ENCODE peak calls at places on chromosomes 3 and 15, in four cellular contexts. Z is aorta, X is IMR-90, K is neuronal stem cell. E is an unnamed sample.

GRCh38 chr15:57554821-57555185 is 36.9 kb upstream of the MYZAP start:
- DNase-seq in X (no peak), Z (no peak), K (no peak), E (no peak)

GRCh38 chr15:40308844-40309189 is 1.1 kb upstream of the PLCB2 start:
- DNase-seq in K (no peak), Z (peak), X (no peak), E (no peak)

GRCh38 chr3:79490165-79491028 is 277.4 kb downstream of the ROBO1 start:
- DNase-seq in K (peak), Z (peak), X (peak), E (peak)

GRCh38 chr3:8713901-8714759 is 19.5 kb upstream of the CAV3 start:
- DNase-seq in Z (no peak), X (no peak), K (no peak), E (no peak)

GRCh38 chr15:90264649-90265048 is 823 bp upstream of the NGRN start:
- DNase-seq in X (no peak), Z (no peak), K (no peak), E (no peak)

GRCh38 chr3:20023663-20024417 is 11.8 kb upstream of the PP2D1 start:
- DNase-seq in K (no peak), X (no peak), Z (peak), E (no peak)

GRCh38 chr15:72758195-72758594 is 25.4 kb downstream of the ADPGK start:
- DNase-seq in X (peak), Z (no peak), K (no peak), E (peak)

GRCh38 chr3:127728417-127728816 is 55.7 kb downstream of the ABTB1 start:
- DNase-seq in Z (no peak), X (peak), K (no peak), E (no peak)

GRCh38 chr3:48015451-48016182 is 599 bp downstream of the MAP4 start:
- DNase-seq in K (no peak), Z (no peak), X (peak), E (no peak)

GRCh38 chr3:180571831-180572578 is 30.0 kb upstream of the TTC14 start:
- DNase-seq in Z (no peak), X (no peak), K (no peak), E (no peak)

GRCh38 chr3:191065183-191065805 is 133.7 kb upstream of the OSTN start:
- DNase-seq in Z (no peak), K (no peak), X (peak), E (no peak)

DNA sequence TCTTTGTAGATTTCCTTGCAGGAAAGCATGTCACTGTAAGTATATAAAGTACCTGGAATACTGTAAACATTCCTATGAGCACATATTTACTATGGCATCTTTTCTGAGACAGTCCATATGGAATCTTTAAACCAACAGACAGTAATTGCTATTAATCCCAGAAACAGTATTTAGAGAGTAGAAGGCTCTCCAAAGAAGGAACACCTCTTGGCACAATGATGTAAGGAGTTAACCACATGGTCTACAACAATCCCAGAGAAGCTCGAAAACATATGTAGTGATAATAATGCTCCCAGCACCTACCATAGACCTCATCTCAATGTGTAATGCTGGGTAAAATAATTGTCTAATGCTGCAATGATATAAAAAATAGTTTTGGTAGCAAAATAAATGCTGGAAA is 95.8 kb upstream of the IL12A start:
- DNase-seq in K (no peak), X (no peak), Z (no peak), E (no peak)
- H3K27ac ChIP-seq in K (no peak), X (no peak), Z (no peak), E (no peak)

DNA sequence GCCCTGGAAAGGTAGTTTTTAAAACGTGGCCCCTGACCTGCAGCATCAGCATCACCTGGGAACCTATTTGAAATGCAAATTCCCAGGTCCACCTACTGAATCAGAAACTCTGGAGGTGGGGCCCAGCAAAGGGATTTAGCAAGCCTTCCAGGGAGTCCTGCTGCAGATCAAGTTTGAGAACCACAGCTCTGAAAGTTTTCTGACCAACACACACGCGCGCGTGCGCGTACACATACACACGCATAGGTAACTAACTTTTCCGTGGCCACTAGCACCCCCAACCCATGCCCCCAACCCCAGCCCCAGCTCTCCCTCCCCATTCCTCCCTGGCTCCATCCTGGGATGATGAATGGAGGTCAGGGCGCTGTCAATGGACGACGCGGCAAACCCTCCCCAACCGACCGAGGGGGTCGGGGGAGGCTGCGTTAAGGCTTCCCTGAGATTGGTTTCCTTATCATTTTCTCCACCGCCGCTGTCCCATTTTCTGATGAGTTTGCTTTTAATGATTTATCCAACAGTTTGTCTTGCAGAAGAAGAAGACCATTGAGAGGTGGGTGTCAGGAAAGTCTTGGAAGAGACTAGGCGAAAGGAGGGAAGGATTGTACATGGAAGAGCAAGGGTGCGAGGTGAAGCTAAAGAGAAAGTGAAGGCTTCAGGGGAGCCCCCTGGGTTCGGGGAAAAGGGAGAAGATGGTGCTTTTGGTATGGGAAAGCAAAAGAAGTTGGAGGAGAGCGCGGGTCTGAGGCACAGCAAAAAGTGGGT is 568 bp upstream of the BOC start:
- DNase-seq in X (no peak), Z (no peak), K (no peak), E (no peak)
- H3K27ac ChIP-seq in X (peak), Z (no peak), K (peak), E (no peak)

DNA sequence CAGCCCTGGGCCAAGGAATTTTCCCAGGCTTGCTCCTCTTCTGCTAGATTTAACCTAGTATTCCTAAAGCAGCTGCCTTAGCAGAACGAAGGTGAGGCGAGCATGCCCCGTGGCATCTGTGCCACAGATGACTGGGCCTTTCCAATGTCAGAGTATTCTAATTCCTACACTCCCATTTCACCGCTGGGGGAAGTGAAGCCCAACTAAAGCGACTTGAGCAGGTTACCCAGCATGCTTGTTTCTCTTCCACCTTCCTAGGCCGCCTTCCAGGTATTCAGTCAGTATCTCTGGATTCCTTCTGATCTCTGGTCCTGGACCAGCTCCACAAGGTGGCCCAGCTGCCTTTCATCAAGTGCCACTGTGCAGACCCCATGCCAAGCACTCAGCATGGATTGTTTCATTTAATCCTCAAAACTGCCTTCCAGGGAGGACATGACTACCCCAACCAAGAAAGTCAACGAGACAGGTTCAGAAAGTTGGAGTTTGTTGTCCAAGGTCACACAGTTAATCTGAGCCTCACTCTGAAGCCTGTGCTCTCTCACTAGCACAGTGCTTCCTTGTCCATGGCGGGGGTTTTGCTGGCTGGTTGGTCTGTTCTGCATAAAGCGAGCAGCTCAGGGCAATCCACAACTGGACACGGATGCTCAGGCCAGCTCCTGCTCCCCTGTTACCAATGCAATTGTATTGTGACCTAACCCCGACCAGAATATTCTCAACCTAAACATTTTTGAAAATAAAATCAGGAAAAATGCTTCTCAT is 15.1 kb downstream of the MYO5C start:
- DNase-seq in K (no peak), X (no peak), Z (no peak), E (no peak)
- H3K27ac ChIP-seq in K (no peak), X (no peak), Z (no peak), E (no peak)

DNA sequence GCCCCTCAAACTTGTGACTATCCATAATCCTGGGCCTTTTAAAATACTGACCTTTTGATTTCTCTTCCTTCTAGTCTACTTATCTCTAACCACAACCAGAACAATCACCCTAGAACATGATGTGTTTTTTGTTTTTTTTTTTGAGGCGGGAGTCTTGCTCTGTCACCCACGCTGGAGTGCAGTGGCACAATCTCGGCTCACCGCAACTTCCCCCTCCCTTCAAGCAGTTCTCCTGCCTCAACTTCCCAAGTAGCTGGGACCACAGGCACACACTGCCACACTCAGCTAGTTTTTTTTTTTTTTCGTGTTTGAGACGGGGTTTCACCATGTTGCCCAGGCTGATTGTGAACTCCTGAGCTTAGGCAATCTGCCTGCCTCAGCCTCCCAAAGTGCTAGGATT is 25.1 kb downstream of the VPS39 start:
- DNase-seq in Z (no peak), X (no peak), K (no peak), E (no peak)
- H3K27ac ChIP-seq in Z (no peak), X (no peak), K (no peak), E (no peak)

GRCh38 chr15:63391669-63392354 is 10.2 kb upstream of the CA12 start:
- DNase-seq in K (no peak), X (no peak), Z (no peak), E (no peak)

GRCh38 chr15:63398456-63398855 is 16.8 kb upstream of the CA12 start:
- DNase-seq in X (no peak), Z (no peak), K (no peak), E (no peak)

GRCh38 chr15:63396546-63396939 is 14.9 kb upstream of the CA12 start:
- DNase-seq in X (peak), Z (no peak), K (no peak), E (no peak)

GRCh38 chr15:63392355-63393009 is 10.8 kb upstream of the CA12 start:
- DNase-seq in K (no peak), X (no peak), Z (no peak), E (no peak)

DNA sequence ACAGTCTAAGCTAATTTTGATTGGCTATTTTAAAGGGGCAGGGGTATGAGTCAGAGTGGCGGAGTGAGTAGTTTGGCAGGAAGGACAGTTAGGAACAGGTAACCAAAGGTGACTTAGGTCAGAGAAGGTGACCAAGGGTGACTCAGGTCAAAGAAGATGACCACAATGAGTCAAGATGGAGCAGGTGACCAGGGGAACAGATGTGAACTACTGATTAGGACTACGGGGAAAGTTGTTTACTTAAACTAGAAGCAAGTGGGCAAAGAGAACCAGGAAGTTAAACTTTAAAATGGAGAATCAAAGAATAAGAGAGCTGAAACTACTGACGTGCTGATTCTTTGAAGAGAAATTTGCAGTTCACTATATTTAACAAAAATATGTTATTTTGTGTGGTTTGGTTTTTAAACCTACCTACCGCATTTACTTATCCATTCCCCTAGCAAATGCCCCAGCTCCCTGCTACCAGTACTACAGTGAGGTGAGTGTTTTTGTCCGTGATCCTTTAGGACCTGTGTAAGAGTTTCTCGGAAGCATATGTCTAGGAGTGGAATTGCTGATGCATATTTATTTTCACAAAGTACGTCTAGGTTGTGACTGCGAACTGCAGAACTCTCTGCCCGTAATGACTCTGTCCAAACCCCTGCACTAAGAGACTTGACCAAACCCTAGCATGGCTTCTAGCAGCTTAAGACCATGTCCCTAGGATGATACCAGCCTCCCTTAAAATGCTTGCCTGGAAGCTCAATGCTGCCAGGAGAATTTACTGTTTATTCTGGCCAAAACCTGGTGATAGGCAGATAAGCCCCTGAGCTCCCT is 14.3 kb upstream of the CA12 start:
- DNase-seq in Z (no peak), X (no peak), K (no peak), E (no peak)
- H3K27ac ChIP-seq in Z (no peak), X (no peak), K (no peak), E (no peak)

GRCh38 chr3:129591932-129592331 is 14.5 kb downstream of the PLXND1 start:
- DNase-seq in X (no peak), Z (no peak), K (no peak), E (no peak)
- H3K27ac ChIP-seq in X (no peak), Z (no peak), K (no peak), E (no peak)

GRCh38 chr3:52536369-52537164 is at the start of gene UQCC5:
- DNase-seq in Z (peak), K (peak), X (peak), E (peak)

GRCh38 chr3:52534281-52535183 is 875 bp upstream of the NT5DC2 start:
- DNase-seq in X (peak), K (no peak), Z (peak), E (no peak)

GRCh38 chr3:52537165-52537635 is 795 bp downstream of the UQCC5 start:
- DNase-seq in X (no peak), K (no peak), Z (no peak), E (no peak)

GRCh38 chr3:52536112-52536368 is 365 bp upstream of the UQCC5 start:
- DNase-seq in K (no peak), Z (no peak), X (no peak), E (no peak)

GRCh38 chr3:52535411-52536111 is 844 bp upstream of the UQCC5 start:
- DNase-seq in X (no peak), Z (no peak), K (no peak), E (no peak)
- H3K27ac ChIP-seq in X (no peak), Z (no peak), K (peak), E (no peak)

GRCh38 chr3:113614402-113614801 is 82.0 kb downstream of the USF3 start:
- DNase-seq in X (no peak), K (no peak), Z (no peak), E (no peak)
- H3K27ac ChIP-seq in X (no peak), K (no peak), Z (no peak), E (no peak)

DNA sequence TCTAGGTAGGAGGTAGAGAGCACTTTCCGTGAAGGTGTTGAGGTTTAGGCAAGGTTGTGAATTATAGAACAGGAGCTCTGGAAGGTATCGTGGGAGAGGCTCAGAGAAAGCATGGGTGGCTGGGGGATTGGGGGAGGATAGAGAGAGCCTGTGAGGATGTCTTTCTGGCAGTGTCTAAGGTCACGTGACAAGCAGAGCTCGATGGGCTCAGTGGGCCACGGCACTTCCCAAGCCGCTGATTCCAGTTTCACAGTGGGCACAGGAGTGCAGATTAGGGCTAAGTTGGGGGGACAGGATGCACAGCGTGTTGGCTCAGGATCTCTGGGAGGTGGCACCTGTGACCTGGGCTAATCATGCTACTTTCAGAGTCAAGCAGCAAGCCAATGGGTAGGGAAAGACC is 52.0 kb downstream of the CEMIP start:
- DNase-seq in Z (no peak), X (no peak), K (no peak), E (no peak)
- H3K27ac ChIP-seq in Z (no peak), X (no peak), K (no peak), E (no peak)